ENCODE peak calls at places on chromosome 18, in nine cellular contexts. One of them, this sample, is unnamed.

GRCh38 chr18:76459687-76460350 is 35.2 kb downstream of the ZNF516 start:
- DNase-seq in GM06990: no peak
- DNase-seq in stimulated activated CD4-positive, alpha-beta T cell treated with anti-CD3 and anti-CD28 coated beads, Interleukin-4, amount 100 ng/mL, for 1 hour: no peak
- DNase-seq in activated gamma-delta T cell: no peak
- DNase-seq in psoas muscle: peak; percentile 59
- DNase-seq in Calu3: peak; percentile 73
- DNase-seq in ACHN: peak; percentile 99
- DNase-seq in A549: peak; percentile 69
- DNase-seq in astrocyte of the spinal cord: peak; percentile 99
- DNase-seq in this sample: no peak

GRCh38 chr18:53747761-53748160 is 476.7 kb downstream of the MBD2 start:
- DNase-seq in A549: no peak
- DNase-seq in astrocyte of the spinal cord: no peak
- DNase-seq in ACHN: no peak
- DNase-seq in GM06990: no peak
- DNase-seq in psoas muscle: no peak
- DNase-seq in Calu3: no peak
- DNase-seq in activated gamma-delta T cell: no peak
- DNase-seq in stimulated activated CD4-positive, alpha-beta T cell treated with anti-CD3 and anti-CD28 coated beads, Interleukin-4, amount 100 ng/mL, for 1 hour: no peak
- DNase-seq in this sample: no peak

GRCh38 chr18:41849632-41850031 is 105.4 kb upstream of the PIK3C3 start:
- DNase-seq in stimulated activated CD4-positive, alpha-beta T cell treated with anti-CD3 and anti-CD28 coated beads, Interleukin-4, amount 100 ng/mL, for 1 hour: no peak
- DNase-seq in psoas muscle: no peak
- DNase-seq in activated gamma-delta T cell: no peak
- DNase-seq in Calu3: no peak
- DNase-seq in GM06990: no peak
- DNase-seq in astrocyte of the spinal cord: no peak
- DNase-seq in ACHN: no peak
- DNase-seq in A549: no peak
- DNase-seq in this sample: no peak

GRCh38 chr18:10536270-10536669 is 10.4 kb downstream of the NAPG start:
- DNase-seq in A549: no peak
- DNase-seq in activated gamma-delta T cell: no peak
- DNase-seq in psoas muscle: no peak
- DNase-seq in ACHN: no peak
- DNase-seq in astrocyte of the spinal cord: peak; percentile 21
- DNase-seq in GM06990: no peak
- DNase-seq in stimulated activated CD4-positive, alpha-beta T cell treated with anti-CD3 and anti-CD28 coated beads, Interleukin-4, amount 100 ng/mL, for 1 hour: no peak
- DNase-seq in Calu3: no peak
- DNase-seq in this sample: no peak

GRCh38 chr18:45361148-45361851 is 254.0 kb upstream of the SLC14A2 start:
- DNase-seq in ACHN: no peak
- DNase-seq in psoas muscle: peak; percentile 28
- DNase-seq in astrocyte of the spinal cord: no peak
- DNase-seq in stimulated activated CD4-positive, alpha-beta T cell treated with anti-CD3 and anti-CD28 coated beads, Interleukin-4, amount 100 ng/mL, for 1 hour: no peak
- DNase-seq in activated gamma-delta T cell: no peak
- DNase-seq in GM06990: no peak
- DNase-seq in Calu3: no peak
- DNase-seq in A549: no peak
- DNase-seq in this sample: no peak

GRCh38 chr18:12911025-12911927 is 27.2 kb upstream of the PTPN2 start:
- DNase-seq in psoas muscle: peak; percentile 30
- DNase-seq in astrocyte of the spinal cord: peak; percentile 31
- DNase-seq in activated gamma-delta T cell: peak; percentile 46
- DNase-seq in GM06990: peak; percentile 63
- DNase-seq in A549: no peak
- DNase-seq in ACHN: no peak
- DNase-seq in Calu3: no peak
- DNase-seq in stimulated activated CD4-positive, alpha-beta T cell treated with anti-CD3 and anti-CD28 coated beads, Interleukin-4, amount 100 ng/mL, for 1 hour: peak; percentile 64
- DNase-seq in this sample: peak; percentile 16

GRCh38 chr18:49168970-49169619 is 218.3 kb upstream of the SMAD7 start:
- DNase-seq in A549: no peak
- DNase-seq in activated gamma-delta T cell: no peak
- DNase-seq in astrocyte of the spinal cord: no peak
- DNase-seq in GM06990: peak; percentile 31
- DNase-seq in Calu3: peak; percentile 22
- DNase-seq in ACHN: peak; percentile 68
- DNase-seq in psoas muscle: no peak
- DNase-seq in stimulated activated CD4-positive, alpha-beta T cell treated with anti-CD3 and anti-CD28 coated beads, Interleukin-4, amount 100 ng/mL, for 1 hour: peak; percentile 24
- DNase-seq in this sample: peak; percentile 81

GRCh38 chr18:57803119-57803969 is at the start of gene ATP8B1:
- DNase-seq in stimulated activated CD4-positive, alpha-beta T cell treated with anti-CD3 and anti-CD28 coated beads, Interleukin-4, amount 100 ng/mL, for 1 hour: no peak
- DNase-seq in A549: peak; percentile 55
- DNase-seq in GM06990: peak; percentile 23
- DNase-seq in activated gamma-delta T cell: peak; percentile 10
- DNase-seq in Calu3: peak; percentile 99
- DNase-seq in psoas muscle: peak; percentile 65
- DNase-seq in ACHN: peak; percentile 79
- DNase-seq in astrocyte of the spinal cord: peak; percentile 82
- DNase-seq in this sample: peak; percentile 6

GRCh38 chr18:499351-500229 is 911 bp downstream of the COLEC12 start:
- DNase-seq in activated gamma-delta T cell: no peak
- DNase-seq in Calu3: no peak
- DNase-seq in A549: no peak
- DNase-seq in stimulated activated CD4-positive, alpha-beta T cell treated with anti-CD3 and anti-CD28 coated beads, Interleukin-4, amount 100 ng/mL, for 1 hour: no peak
- DNase-seq in astrocyte of the spinal cord: peak; percentile 71
- DNase-seq in ACHN: no peak
- DNase-seq in psoas muscle: peak; percentile 21
- DNase-seq in GM06990: no peak
- DNase-seq in this sample: no peak

GRCh38 chr18:69196336-69196735 is 204.4 kb upstream of the DOK6 start:
- DNase-seq in psoas muscle: no peak
- DNase-seq in ACHN: no peak
- DNase-seq in GM06990: no peak
- DNase-seq in activated gamma-delta T cell: no peak
- DNase-seq in stimulated activated CD4-positive, alpha-beta T cell treated with anti-CD3 and anti-CD28 coated beads, Interleukin-4, amount 100 ng/mL, for 1 hour: no peak
- DNase-seq in astrocyte of the spinal cord: no peak
- DNase-seq in Calu3: no peak
- DNase-seq in A549: no peak
- DNase-seq in this sample: no peak

GRCh38 chr18:59220164-59220783 is 316 bp downstream of the GRP start:
- DNase-seq in activated gamma-delta T cell: no peak
- DNase-seq in ACHN: no peak
- DNase-seq in stimulated activated CD4-positive, alpha-beta T cell treated with anti-CD3 and anti-CD28 coated beads, Interleukin-4, amount 100 ng/mL, for 1 hour: no peak
- DNase-seq in astrocyte of the spinal cord: peak; percentile 3
- DNase-seq in A549: no peak
- DNase-seq in GM06990: no peak
- DNase-seq in Calu3: no peak
- DNase-seq in psoas muscle: no peak
- DNase-seq in this sample: no peak

GRCh38 chr18:56161604-56162003 is 476.8 kb downstream of the TXNL1 start:
- DNase-seq in psoas muscle: no peak
- DNase-seq in GM06990: no peak
- DNase-seq in A549: no peak
- DNase-seq in stimulated activated CD4-positive, alpha-beta T cell treated with anti-CD3 and anti-CD28 coated beads, Interleukin-4, amount 100 ng/mL, for 1 hour: no peak
- DNase-seq in ACHN: no peak
- DNase-seq in astrocyte of the spinal cord: no peak
- DNase-seq in activated gamma-delta T cell: no peak
- DNase-seq in Calu3: no peak
- DNase-seq in this sample: no peak

GRCh38 chr18:55506074-55506473 is 81.9 kb downstream of the TCF4 start:
- DNase-seq in psoas muscle: no peak
- DNase-seq in GM06990: no peak
- DNase-seq in astrocyte of the spinal cord: no peak
- DNase-seq in activated gamma-delta T cell: no peak
- DNase-seq in A549: no peak
- DNase-seq in ACHN: no peak
- DNase-seq in stimulated activated CD4-positive, alpha-beta T cell treated with anti-CD3 and anti-CD28 coated beads, Interleukin-4, amount 100 ng/mL, for 1 hour: no peak
- DNase-seq in Calu3: no peak
- DNase-seq in this sample: no peak

GRCh38 chr18:44887227-44887631 is 206.5 kb downstream of the SETBP1 start:
- DNase-seq in activated gamma-delta T cell: no peak
- DNase-seq in A549: peak; percentile 1
- DNase-seq in stimulated activated CD4-positive, alpha-beta T cell treated with anti-CD3 and anti-CD28 coated beads, Interleukin-4, amount 100 ng/mL, for 1 hour: peak; percentile 41
- DNase-seq in ACHN: no peak
- DNase-seq in Calu3: peak; percentile 60
- DNase-seq in GM06990: peak; percentile 70
- DNase-seq in psoas muscle: no peak
- DNase-seq in astrocyte of the spinal cord: peak; percentile 32
- DNase-seq in this sample: peak; percentile 68

GRCh38 chr18:47987456-47987735 is 56.9 kb upstream of the SMAD2 start:
- DNase-seq in ACHN: no peak
- DNase-seq in psoas muscle: no peak
- DNase-seq in A549: no peak
- DNase-seq in astrocyte of the spinal cord: no peak
- DNase-seq in stimulated activated CD4-positive, alpha-beta T cell treated with anti-CD3 and anti-CD28 coated beads, Interleukin-4, amount 100 ng/mL, for 1 hour: no peak
- DNase-seq in activated gamma-delta T cell: no peak
- DNase-seq in GM06990: no peak
- DNase-seq in Calu3: no peak
- DNase-seq in this sample: no peak

GRCh38 chr18:48312066-48312465 is 97.1 kb downstream of the ZBTB7C start:
- DNase-seq in Calu3: no peak
- DNase-seq in activated gamma-delta T cell: no peak
- DNase-seq in stimulated activated CD4-positive, alpha-beta T cell treated with anti-CD3 and anti-CD28 coated beads, Interleukin-4, amount 100 ng/mL, for 1 hour: no peak
- DNase-seq in psoas muscle: no peak
- DNase-seq in A549: no peak
- DNase-seq in ACHN: no peak
- DNase-seq in GM06990: no peak
- DNase-seq in astrocyte of the spinal cord: no peak
- DNase-seq in this sample: no peak

GRCh38 chr18:26460449-26461091 is 87.8 kb downstream of the KCTD1 start:
- DNase-seq in stimulated activated CD4-positive, alpha-beta T cell treated with anti-CD3 and anti-CD28 coated beads, Interleukin-4, amount 100 ng/mL, for 1 hour: no peak
- DNase-seq in Calu3: no peak
- DNase-seq in ACHN: no peak
- DNase-seq in A549: no peak
- DNase-seq in activated gamma-delta T cell: no peak
- DNase-seq in astrocyte of the spinal cord: peak; percentile 33
- DNase-seq in psoas muscle: no peak
- DNase-seq in GM06990: peak; percentile 72
- DNase-seq in this sample: peak; percentile 85

GRCh38 chr18:26656401-26656943 is 108.1 kb upstream of the KCTD1 start:
- DNase-seq in Calu3: peak; percentile 8
- DNase-seq in A549: no peak
- DNase-seq in activated gamma-delta T cell: no peak
- DNase-seq in stimulated activated CD4-positive, alpha-beta T cell treated with anti-CD3 and anti-CD28 coated beads, Interleukin-4, amount 100 ng/mL, for 1 hour: no peak
- DNase-seq in GM06990: no peak
- DNase-seq in ACHN: no peak
- DNase-seq in psoas muscle: peak; percentile 15
- DNase-seq in astrocyte of the spinal cord: no peak
- DNase-seq in this sample: no peak

GRCh38 chr18:50183556-50183955 is 11.4 kb downstream of the MYO5B start:
- DNase-seq in A549: no peak
- DNase-seq in activated gamma-delta T cell: no peak
- DNase-seq in Calu3: peak; percentile 38
- DNase-seq in ACHN: peak; percentile 17
- DNase-seq in psoas muscle: no peak
- DNase-seq in GM06990: no peak
- DNase-seq in astrocyte of the spinal cord: peak; percentile 70
- DNase-seq in stimulated activated CD4-positive, alpha-beta T cell treated with anti-CD3 and anti-CD28 coated beads, Interleukin-4, amount 100 ng/mL, for 1 hour: no peak
- DNase-seq in this sample: peak; percentile 18

GRCh38 chr18:11323359-11323819 is 174.0 kb upstream of the PIEZO2 start:
- DNase-seq in GM06990: no peak
- DNase-seq in Calu3: peak; percentile 6
- DNase-seq in A549: peak; percentile 31
- DNase-seq in stimulated activated CD4-positive, alpha-beta T cell treated with anti-CD3 and anti-CD28 coated beads, Interleukin-4, amount 100 ng/mL, for 1 hour: no peak
- DNase-seq in psoas muscle: no peak
- DNase-seq in astrocyte of the spinal cord: peak; percentile 80
- DNase-seq in ACHN: peak; percentile 16
- DNase-seq in activated gamma-delta T cell: no peak
- DNase-seq in this sample: no peak

GRCh38 chr18:11392974-11393373 is 216.4 kb upstream of the SLC35G4 start:
- DNase-seq in activated gamma-delta T cell: no peak
- DNase-seq in A549: no peak
- DNase-seq in psoas muscle: no peak
- DNase-seq in astrocyte of the spinal cord: no peak
- DNase-seq in ACHN: no peak
- DNase-seq in GM06990: no peak
- DNase-seq in stimulated activated CD4-positive, alpha-beta T cell treated with anti-CD3 and anti-CD28 coated beads, Interleukin-4, amount 100 ng/mL, for 1 hour: no peak
- DNase-seq in Calu3: no peak
- DNase-seq in this sample: no peak

GRCh38 chr18:2627821-2628276 is 27.7 kb upstream of the SMCHD1 start:
- DNase-seq in astrocyte of the spinal cord: peak; percentile 6
- DNase-seq in A549: no peak
- DNase-seq in GM06990: no peak
- DNase-seq in activated gamma-delta T cell: no peak
- DNase-seq in stimulated activated CD4-positive, alpha-beta T cell treated with anti-CD3 and anti-CD28 coated beads, Interleukin-4, amount 100 ng/mL, for 1 hour: no peak
- DNase-seq in Calu3: no peak
- DNase-seq in psoas muscle: no peak
- DNase-seq in ACHN: peak; percentile 4
- DNase-seq in this sample: no peak

GRCh38 chr18:67475673-67476072 is 40.8 kb downstream of the DSEL start:
- DNase-seq in psoas muscle: no peak
- DNase-seq in astrocyte of the spinal cord: no peak
- DNase-seq in A549: no peak
- DNase-seq in stimulated activated CD4-positive, alpha-beta T cell treated with anti-CD3 and anti-CD28 coated beads, Interleukin-4, amount 100 ng/mL, for 1 hour: no peak
- DNase-seq in GM06990: no peak
- DNase-seq in activated gamma-delta T cell: no peak
- DNase-seq in Calu3: no peak
- DNase-seq in ACHN: no peak
- DNase-seq in this sample: no peak

GRCh38 chr18:61742555-61743429 is 150.0 kb downstream of the RNF152 start:
- DNase-seq in Calu3: no peak
- DNase-seq in astrocyte of the spinal cord: no peak
- DNase-seq in ACHN: no peak
- DNase-seq in stimulated activated CD4-positive, alpha-beta T cell treated with anti-CD3 and anti-CD28 coated beads, Interleukin-4, amount 100 ng/mL, for 1 hour: no peak
- DNase-seq in psoas muscle: no peak
- DNase-seq in A549: no peak
- DNase-seq in activated gamma-delta T cell: no peak
- DNase-seq in GM06990: no peak
- DNase-seq in this sample: no peak

GRCh38 chr18:5646739-5647138 is 102.9 kb upstream of the EPB41L3 start:
- DNase-seq in GM06990: no peak
- DNase-seq in A549: no peak
- DNase-seq in stimulated activated CD4-positive, alpha-beta T cell treated with anti-CD3 and anti-CD28 coated beads, Interleukin-4, amount 100 ng/mL, for 1 hour: no peak
- DNase-seq in ACHN: no peak
- DNase-seq in psoas muscle: no peak
- DNase-seq in activated gamma-delta T cell: no peak
- DNase-seq in Calu3: no peak
- DNase-seq in astrocyte of the spinal cord: no peak
- DNase-seq in this sample: no peak

GRCh38 chr18:68847219-68847860 is 49.5 kb downstream of the CCDC102B start:
- DNase-seq in stimulated activated CD4-positive, alpha-beta T cell treated with anti-CD3 and anti-CD28 coated beads, Interleukin-4, amount 100 ng/mL, for 1 hour: no peak
- DNase-seq in astrocyte of the spinal cord: peak; percentile 59
- DNase-seq in A549: no peak
- DNase-seq in activated gamma-delta T cell: no peak
- DNase-seq in GM06990: peak; percentile 1
- DNase-seq in psoas muscle: no peak
- DNase-seq in ACHN: peak; percentile 24
- DNase-seq in Calu3: no peak
- DNase-seq in this sample: peak; percentile 42

GRCh38 chr18:31185551-31185950 is 22.9 kb upstream of the DSC1 start:
- DNase-seq in astrocyte of the spinal cord: peak; percentile 15
- DNase-seq in ACHN: no peak
- DNase-seq in Calu3: no peak
- DNase-seq in activated gamma-delta T cell: no peak
- DNase-seq in stimulated activated CD4-positive, alpha-beta T cell treated with anti-CD3 and anti-CD28 coated beads, Interleukin-4, amount 100 ng/mL, for 1 hour: no peak
- DNase-seq in GM06990: no peak
- DNase-seq in psoas muscle: no peak
- DNase-seq in A549: no peak
- DNase-seq in this sample: no peak

GRCh38 chr18:51668632-51669031 is 471.2 kb upstream of the MEX3C start:
- DNase-seq in GM06990: no peak
- DNase-seq in psoas muscle: no peak
- DNase-seq in stimulated activated CD4-positive, alpha-beta T cell treated with anti-CD3 and anti-CD28 coated beads, Interleukin-4, amount 100 ng/mL, for 1 hour: no peak
- DNase-seq in ACHN: no peak
- DNase-seq in astrocyte of the spinal cord: no peak
- DNase-seq in A549: no peak
- DNase-seq in Calu3: no peak
- DNase-seq in activated gamma-delta T cell: no peak
- DNase-seq in this sample: peak; percentile 29

GRCh38 chr18:21406111-21406510 is 164.1 kb downstream of the GREB1L start:
- DNase-seq in GM06990: no peak
- DNase-seq in astrocyte of the spinal cord: peak; percentile 6
- DNase-seq in stimulated activated CD4-positive, alpha-beta T cell treated with anti-CD3 and anti-CD28 coated beads, Interleukin-4, amount 100 ng/mL, for 1 hour: no peak
- DNase-seq in Calu3: no peak
- DNase-seq in activated gamma-delta T cell: no peak
- DNase-seq in ACHN: no peak
- DNase-seq in psoas muscle: no peak
- DNase-seq in A549: no peak
- DNase-seq in this sample: no peak

This sample was measured in GM12865.